ENCODE peak calls at places on chromosomes 1 and 21, in four cellular contexts. X, G, E and V are unnamed samples.

GRCh38 chr1:183365676-183366075 is 52.5 kb downstream of the NMNAT2 start:
- DNase-seq in X (no peak), G (no peak), E (no peak), V (no peak)

GRCh38 chr1:150268342-150268705 is 492 bp downstream of the APH1A start:
- DNase-seq in X (no peak), G (no peak), E (peak; percentile 42), V (no peak)

GRCh38 chr1:2240251-2241156 is 12.4 kb downstream of the SKI start:
- DNase-seq in X (peak; percentile 29), G (no peak), E (no peak), V (no peak)

GRCh38 chr1:210400043-210400840 is 71.5 kb downstream of the HHAT start:
- DNase-seq in X (peak; percentile 77), G (peak; percentile 7), E (peak; percentile 86), V (peak; percentile 79)

GRCh38 chr1:214574598-214575411 is 23.4 kb upstream of the PTPN14 start:
- DNase-seq in X (no peak), G (no peak), E (no peak), V (no peak)

GRCh38 chr1:21149430-21149861 is 27.3 kb downstream of the EIF4G3 start:
- DNase-seq in X (peak; percentile 56), G (no peak), E (peak; percentile 78), V (no peak)

GRCh38 chr1:49630156-49630555 is 393.6 kb downstream of the AGBL4 start:
- DNase-seq in X (no peak), G (no peak), E (no peak), V (no peak)

GRCh38 chr1:111923766-111924165 is 65.7 kb downstream of the KCND3 start:
- DNase-seq in X (no peak), G (no peak), E (no peak), V (no peak)

GRCh38 chr1:41365772-41366427 is 4.7 kb downstream of the FOXO6 start:
- DNase-seq in X (no peak), G (no peak), E (peak; percentile 40), V (peak; percentile 65)

GRCh38 chr1:203208181-203208580 is 21.3 kb downstream of the CHIT1 start:
- DNase-seq in X (no peak), G (no peak), E (no peak), V (no peak)

GRCh38 chr1:8702121-8702520 is 115.3 kb downstream of the RERE start:
- DNase-seq in X (no peak), G (no peak), E (peak; percentile 86), V (peak; percentile 51)

GRCh38 chr1:15171271-15171908 is 17.8 kb downstream of the TMEM51 start:
- DNase-seq in X (no peak), G (no peak), E (peak; percentile 62), V (no peak)

GRCh38 chr1:40153073-40153770 is 8.0 kb upstream of the RLF start:
- DNase-seq in X (peak; percentile 77), G (no peak), E (peak; percentile 76), V (no peak)

GRCh38 chr21:39647476-39647875 is 34.7 kb downstream of the B3GALT5 start:
- DNase-seq in X (peak; percentile 63), G (no peak), E (peak; percentile 42), V (no peak)

GRCh38 chr1:219639843-219640606 is 27.1 kb upstream of the ZC3H11B start:
- DNase-seq in X (peak; percentile 0), G (no peak), E (no peak), V (no peak)
- H2AK5ac ChIP-seq in X (no peak overlapping the region), G (no peak overlapping the region), E (no peak overlapping the region), V (no peak overlapping the region)

DNA sequence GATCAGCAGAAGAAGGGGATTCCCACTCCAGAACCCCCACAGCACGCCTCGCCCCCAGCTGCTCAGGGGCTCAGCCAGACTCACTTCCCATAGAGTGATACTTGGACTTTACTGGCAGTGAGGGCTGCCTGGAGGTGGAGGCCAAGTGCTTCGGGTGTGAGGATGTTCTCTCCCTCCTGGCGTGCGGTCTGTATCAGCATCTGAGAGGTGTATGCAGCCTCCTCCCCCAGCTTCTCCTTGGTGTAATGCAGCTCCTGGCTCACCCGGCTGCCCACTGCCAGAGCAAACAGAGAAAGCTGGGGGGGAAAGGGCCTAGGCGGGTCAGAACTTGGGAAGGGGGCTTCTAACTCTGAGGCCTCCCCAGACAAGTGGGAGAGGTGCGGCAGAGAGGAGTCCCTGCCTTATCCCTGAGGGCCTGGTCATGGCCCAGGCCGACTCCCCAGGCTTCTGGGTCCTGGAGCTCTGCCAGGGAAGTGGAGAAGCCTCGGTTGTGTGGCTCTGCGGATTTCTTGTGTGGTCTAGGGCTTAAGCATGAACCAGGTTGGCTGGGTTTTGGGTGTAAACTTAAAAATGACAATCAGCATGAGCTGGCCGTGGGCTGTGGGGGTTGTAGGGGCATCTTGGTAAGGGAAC is 10.9 kb downstream of the PTCH2 start:
- DNase-seq in X (no peak), G (no peak), E (no peak), V (peak; percentile 36)
- H2BK15ac ChIP-seq in X (no peak overlapping the region), G (no peak overlapping the region), E (no peak overlapping the region), V (no peak overlapping the region)

GRCh38 chr21:44253832-44254700 is 7.6 kb downstream of the DNMT3L start:
- DNase-seq in X (no peak), G (no peak), E (no peak), V (peak; percentile 27)

GRCh38 chr21:44259082-44259705 is 2.5 kb downstream of the DNMT3L start:
- DNase-seq in X (peak; percentile 37), G (no peak), E (no peak), V (no peak)

GRCh38 chr21:44260791-44261190 is 906 bp downstream of the DNMT3L start:
- DNase-seq in X (no peak), G (no peak), E (no peak), V (no peak)

GRCh38 chr21:44258056-44258725 is 3.5 kb downstream of the DNMT3L start:
- DNase-seq in X (no peak), G (no peak), E (no peak), V (no peak)

DNA sequence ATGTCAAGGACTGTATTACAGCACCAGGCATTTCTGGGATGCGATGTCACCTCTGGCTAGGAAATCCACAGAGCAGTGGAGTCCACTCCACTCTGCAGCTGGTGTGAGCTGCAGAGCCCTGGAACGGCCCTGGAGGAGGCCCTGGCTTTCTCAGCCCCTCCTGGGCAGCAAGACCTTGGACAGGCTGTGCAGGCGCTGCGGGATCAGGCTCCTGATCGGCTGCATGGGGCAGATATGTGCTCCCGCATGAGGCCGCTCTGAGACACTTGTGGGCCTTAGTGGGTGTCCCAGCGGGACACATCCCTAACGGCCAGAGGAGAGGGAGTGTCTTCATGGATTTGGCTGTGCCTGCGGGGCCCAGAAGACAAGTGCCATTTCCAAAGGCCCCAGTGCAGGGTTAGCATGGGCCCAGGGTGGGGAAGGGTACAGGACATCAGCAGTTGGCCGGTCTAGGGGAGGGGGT is 6.1 kb downstream of the DNMT3L start:
- DNase-seq in X (peak; percentile 46), G (no peak), E (peak; percentile 16), V (no peak)
- H3K56ac ChIP-seq in X (no peak overlapping the region), G (no peak overlapping the region), E (no peak overlapping the region), V (no peak overlapping the region)

DNA sequence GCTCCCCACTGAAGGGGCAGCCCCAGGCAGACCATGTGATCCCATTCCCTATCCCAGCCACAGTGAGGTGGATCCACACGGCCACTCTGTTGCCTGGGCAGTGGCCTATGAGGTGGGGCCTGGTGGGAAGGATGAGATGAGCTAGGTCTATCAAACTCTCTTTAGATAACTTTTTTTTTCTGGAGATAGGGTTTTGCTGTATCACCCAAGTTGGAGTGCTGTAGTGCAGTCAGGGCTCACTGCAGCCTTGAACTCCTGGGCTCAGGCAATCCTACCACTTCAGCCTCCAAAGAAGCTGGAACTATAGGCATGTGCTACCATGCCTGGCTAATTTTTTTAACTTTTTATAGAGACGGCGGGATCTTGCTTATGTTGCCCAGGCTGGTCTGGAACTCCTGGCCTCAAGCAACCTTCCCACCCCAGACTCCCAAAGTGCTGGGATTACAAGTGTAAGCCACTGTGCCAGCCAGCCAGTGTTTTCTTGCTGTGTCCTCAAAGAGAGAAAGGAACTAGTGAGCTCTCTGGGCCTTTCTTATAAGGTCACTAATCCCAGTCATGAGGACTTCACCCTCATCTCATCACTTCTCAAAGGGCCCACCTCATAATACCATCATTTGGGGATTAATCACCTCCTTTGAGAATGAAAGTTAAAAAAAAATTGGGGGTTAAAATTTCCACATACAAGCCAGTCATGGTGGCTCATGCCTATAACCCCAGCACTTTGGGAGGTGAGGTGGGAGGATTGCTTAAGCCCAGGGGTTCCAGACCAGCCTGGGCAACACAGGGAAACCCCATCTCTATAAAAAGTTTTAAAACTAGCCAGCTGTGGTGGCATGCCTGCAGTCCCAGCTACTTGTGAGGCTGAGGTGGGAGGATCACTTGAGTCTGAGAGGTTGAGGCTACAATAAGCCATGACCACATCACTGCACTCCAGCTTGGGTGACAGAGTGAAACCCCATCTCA is 36.6 kb downstream of the H3-3A start:
- DNase-seq in X (no peak), G (no peak), E (no peak), V (no peak)
- H2AK5ac ChIP-seq in X (no peak overlapping the region), G (no peak overlapping the region), E (no peak overlapping the region), V (no peak overlapping the region)

DNA sequence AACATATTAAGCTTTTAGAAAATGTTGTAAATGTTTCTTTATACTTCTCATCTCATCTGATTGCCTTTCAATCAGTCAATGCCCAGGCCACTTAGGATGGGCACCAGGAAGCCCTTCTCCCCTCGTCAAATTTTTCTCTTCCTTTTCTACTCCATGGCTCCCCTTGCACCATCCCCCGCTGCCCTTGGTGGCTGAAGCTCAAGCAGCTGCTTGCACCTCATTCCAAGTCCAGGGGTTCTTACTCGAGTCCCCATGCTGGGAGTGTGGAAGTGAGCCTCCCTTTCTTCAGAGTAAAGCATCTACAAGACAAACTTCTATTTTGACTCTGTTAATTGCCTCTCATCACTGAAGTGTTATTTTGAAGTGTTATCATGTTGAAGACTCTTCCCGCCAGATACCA is 39.7 kb upstream of the KRTAP11-1 start:
- DNase-seq in X (no peak), G (no peak), E (no peak), V (no peak)
- H2BK15ac ChIP-seq in X (no peak overlapping the region), G (no peak overlapping the region), E (no peak overlapping the region), V (no peak overlapping the region)

GRCh38 chr1:230210979-230211336 is 143.9 kb downstream of the GALNT2 start:
- DNase-seq in X (no peak), G (no peak), E (no peak), V (no peak)
- H3K56ac ChIP-seq in X (no peak overlapping the region), G (no peak overlapping the region), E (no peak overlapping the region), V (no peak overlapping the region)

GRCh38 chr21:42302292-42302650 is 12.9 kb downstream of the TFF3 start:
- DNase-seq in X (no peak), G (no peak), E (no peak), V (no peak)
- H2AK5ac ChIP-seq in X (no peak overlapping the region), G (no peak overlapping the region), E (no peak overlapping the region), V (no peak overlapping the region)

GRCh38 chr1:234769284-234769998 is 159.5 kb upstream of the IRF2BP2 start:
- DNase-seq in X (no peak), G (no peak), E (no peak), V (no peak)

GRCh38 chr1:234770924-234771540 is 161.1 kb upstream of the IRF2BP2 start:
- DNase-seq in X (no peak), G (no peak), E (no peak), V (no peak)

GRCh38 chr1:234771642-234772344 is 161.8 kb upstream of the IRF2BP2 start:
- DNase-seq in X (no peak), G (no peak), E (peak; percentile 55), V (no peak)

GRCh38 chr1:234768569-234769283 is 158.7 kb upstream of the IRF2BP2 start:
- DNase-seq in X (no peak), G (no peak), E (no peak), V (no peak)

GRCh38 chr1:234770031-234770795 is 160.2 kb upstream of the IRF2BP2 start:
- DNase-seq in X (no peak), G (no peak), E (no peak), V (no peak)
- H2BK15ac ChIP-seq in X (peak overlapping the region; percentile 24), G (no peak overlapping the region), E (no peak overlapping the region), V (no peak overlapping the region)

GRCh38 chr1:186903374-186904129 is 74.8 kb downstream of the PLA2G4A start:
- DNase-seq in X (no peak), G (no peak), E (no peak), V (no peak)
- H3K56ac ChIP-seq in X (no peak overlapping the region), G (no peak overlapping the region), E (no peak overlapping the region), V (no peak overlapping the region)